ENCODE peak calls at places on chromosomes 16 and 17, in nine cellular contexts. L, K, W, D, E, B, Q, A and C are unnamed samples.

GRCh38 chr16:78128920-78129319 is 29.5 kb downstream of the WWOX start:
- DNase-seq in Q (no peak), W (no peak), L (no peak), E (no peak), K (no peak), B (no peak), A (no peak), D (no peak), C (no peak)

GRCh38 chr17:44925731-44926697 is 10.7 kb upstream of the GFAP start:
- DNase-seq in Q (no peak), K (no peak), L (no peak), D (no peak), B (no peak), E (peak; percentile 23), A (no peak), W (no peak), C (no peak)

GRCh38 chr16:59385953-59386352 is 651.8 kb upstream of the GOT2 start:
- DNase-seq in K (no peak), D (no peak), Q (no peak), A (peak; percentile 52), E (peak; percentile 59), B (no peak), W (peak; percentile 94), L (no peak), C (peak; percentile 92)

GRCh38 chr17:72075995-72076677 is 44.7 kb upstream of the SOX9 start:
- DNase-seq in W (no peak), B (no peak), K (no peak), E (no peak), D (no peak), Q (no peak), A (no peak), L (no peak), C (no peak)

GRCh38 chr16:56478228-56479049 is 27.1 kb downstream of the OGFOD1 start:
- DNase-seq in A (no peak), Q (no peak), W (no peak), E (no peak), B (no peak), D (no peak), L (no peak), K (no peak), C (peak; percentile 26)

GRCh38 chr17:13074026-13074425 is 56.2 kb upstream of the ELAC2 start:
- DNase-seq in E (no peak), B (no peak), D (no peak), W (peak; percentile 41), Q (no peak), L (no peak), A (peak; percentile 18), K (no peak), C (peak; percentile 28)

GRCh38 chr17:64502809-64503208 is 3.3 kb downstream of the DDX5 start:
- DNase-seq in E (no peak), L (no peak), B (no peak), A (peak; percentile 71), Q (no peak), K (no peak), W (no peak), D (no peak), C (no peak)

GRCh38 chr16:70725912-70726828 is 40.3 kb upstream of the MTSS2 start:
- DNase-seq in D (peak; percentile 60), B (no peak), K (no peak), A (no peak), W (no peak), L (no peak), Q (no peak), E (peak; percentile 92), C (no peak)

GRCh38 chr17:61410555-61411089 is 11.0 kb downstream of the TBX2 start:
- DNase-seq in Q (no peak), W (peak; percentile 85), E (peak; percentile 94), K (no peak), A (peak; percentile 83), L (no peak), B (no peak), D (no peak), C (no peak)

GRCh38 chr17:74271281-74271680 is 2.8 kb upstream of the DNAI2 start:
- DNase-seq in Q (no peak), A (no peak), K (no peak), L (no peak), B (no peak), W (no peak), E (no peak), D (no peak), C (no peak)

GRCh38 chr17:6392609-6393367 is 42.1 kb downstream of the AIPL1 start:
- DNase-seq in B (no peak), L (no peak), D (no peak), W (no peak), Q (no peak), K (no peak), E (no peak), A (no peak), C (no peak)

GRCh38 chr16:49639739-49640388 is 216.0 kb downstream of the ZNF423 start:
- DNase-seq in L (no peak), E (peak; percentile 85), K (no peak), B (no peak), Q (no peak), W (no peak), D (no peak), A (peak; percentile 79), C (peak; percentile 27)

GRCh38 chr17:57138956-57139576 is 54.0 kb downstream of the AKAP1 start:
- DNase-seq in W (no peak), A (peak; percentile 65), D (no peak), L (no peak), Q (no peak), B (peak; percentile 5), E (no peak), K (no peak), C (peak; percentile 82)

GRCh38 chr17:72305472-72305871 is 184.7 kb downstream of the SOX9 start:
- DNase-seq in W (no peak), Q (no peak), L (no peak), E (no peak), B (no peak), A (peak; percentile 23), K (no peak), D (no peak), C (peak; percentile 28)

GRCh38 chr17:489758-490329 is 137.2 kb upstream of the RPH3AL start:
- DNase-seq in Q (peak; percentile 58), A (peak; percentile 56), W (peak; percentile 69), D (no peak), K (no peak), B (no peak), L (no peak), E (peak; percentile 84), C (peak; percentile 47)

GRCh38 chr16:85303354-85303883 is 191.1 kb upstream of the CIBAR2 start:
- DNase-seq in K (no peak), B (no peak), A (no peak), Q (peak; percentile 89), E (no peak), D (peak; percentile 51), L (no peak), W (no peak), C (no peak)

GRCh38 chr17:16488572-16488997 is 3.4 kb downstream of the LRRC75A start:
- DNase-seq in E (no peak), B (no peak), L (no peak), A (no peak), W (no peak), D (no peak), Q (no peak), K (no peak), C (peak; percentile 62)

GRCh38 chr17:39404542-39405378 is 3.3 kb upstream of the FBXL20 start:
- DNase-seq in B (no peak), Q (peak; percentile 80), K (no peak), W (peak; percentile 89), E (no peak), L (no peak), A (peak; percentile 91), D (no peak), C (peak; percentile 19)

GRCh38 chr16:2954228-2954627 is 9.8 kb upstream of the KREMEN2 start:
- DNase-seq in D (no peak), Q (no peak), W (no peak), B (no peak), L (no peak), K (no peak), A (no peak), E (no peak), C (no peak)

GRCh38 chr17:57962441-57963148 is 7.4 kb upstream of the CUEDC1 start:
- DNase-seq in K (no peak), W (no peak), D (no peak), B (no peak), L (no peak), A (no peak), E (no peak), Q (no peak), C (no peak)

GRCh38 chr16:64469906-64470702 is 651.8 kb downstream of the CDH11 start:
- DNase-seq in A (peak; percentile 16), B (no peak), D (no peak), K (no peak), L (no peak), W (no peak), Q (no peak), E (peak; percentile 45), C (peak; percentile 72)

GRCh38 chr16:31009120-31009519 is 1.3 kb downstream of the STX1B start:
- DNase-seq in L (no peak), A (no peak), W (no peak), Q (no peak), D (no peak), K (no peak), B (no peak), E (no peak), C (no peak)

GRCh38 chr17:49951362-49952080 is 17.5 kb upstream of the DLX4 start:
- DNase-seq in Q (no peak), B (no peak), L (no peak), D (no peak), W (peak; percentile 22), A (no peak), K (no peak), E (no peak), C (no peak)

GRCh38 chr16:89633064-89633631 is 19.7 kb downstream of the DPEP1 start:
- DNase-seq in L (no peak), B (no peak), Q (peak; percentile 72), W (peak; percentile 95), D (no peak), A (peak; percentile 43), K (no peak), E (no peak), C (peak; percentile 69)

GRCh38 chr16:78984324-78984723 is 616.2 kb downstream of the MAF start:
- DNase-seq in A (no peak), K (no peak), L (no peak), Q (no peak), E (no peak), D (no peak), W (no peak), B (no peak), C (no peak)

GRCh38 chr17:32688221-32688620 is 188.7 kb downstream of the MYO1D start:
- DNase-seq in E (no peak), Q (no peak), B (no peak), A (no peak), D (no peak), L (no peak), K (no peak), W (no peak), C (no peak)

GRCh38 chr17:51353296-51353695 is 93.0 kb downstream of the UTP18 start:
- DNase-seq in E (no peak), D (no peak), Q (no peak), A (no peak), W (no peak), B (no peak), L (no peak), K (no peak), C (no peak)

GRCh38 chr16:82753821-82754220 is 127.1 kb downstream of the CDH13 start:
- DNase-seq in W (peak; percentile 73), A (peak; percentile 44), Q (no peak), K (no peak), B (no peak), L (no peak), D (no peak), E (no peak), C (no peak)

GRCh38 chr16:8908779-8909468 is 26.8 kb downstream of the LITAFD start:
- DNase-seq in E (no peak), K (no peak), Q (no peak), A (peak; percentile 47), B (no peak), D (no peak), W (peak; percentile 10), L (no peak), C (peak; percentile 26)

GRCh38 chr16:86611517-86611840 is 33.1 kb downstream of the FOXL1 start:
- DNase-seq in B (no peak), Q (no peak), E (peak; percentile 81), W (peak; percentile 42), A (peak; percentile 56), D (no peak), K (no peak), L (no peak), C (no peak)